ENCODE peak calls at places on chromosomes 16 and 17, in seven cellular contexts. G, X, E, K, S, V and M are unnamed samples.
A peak's percentile ranks its signal among the peaks of the same experiment; 100 is the strongest.

GRCh38 chr17:62807812-62808575 is at the start of gene MARCHF10:
- DNase-seq in S (peak; percentile 51), K (peak; percentile 49), G (no peak), E (peak; percentile 36), V (peak; percentile 13), X (peak; percentile 42), M (peak; percentile 88)

GRCh38 chr17:13153036-13153435 is 135.2 kb upstream of the ELAC2 start:
- DNase-seq in K (no peak), G (no peak), V (no peak), S (no peak), X (no peak), E (no peak), M (no peak)

GRCh38 chr17:2398655-2399571 is 1.9 kb downstream of the MNT start:
- DNase-seq in G (no peak), X (no peak), S (peak; percentile 25), V (peak; percentile 57), E (peak; percentile 61), K (peak; percentile 52), M (peak; percentile 88)

GRCh38 chr16:19389246-19389645 is 28.4 kb upstream of the TMC5 start:
- DNase-seq in X (no peak), G (no peak), V (no peak), E (peak; percentile 43), K (peak; percentile 27), S (peak; percentile 86), M (peak; percentile 74)

GRCh38 chr17:17793378-17794214 is 43.2 kb downstream of the SREBF1 start:
- DNase-seq in G (no peak), X (no peak), V (no peak), S (no peak), E (no peak), K (no peak), M (no peak)

GRCh38 chr17:3982113-3982512 is 17.9 kb upstream of the ATP2A3 start:
- DNase-seq in V (no peak), K (no peak), S (no peak), G (no peak), E (no peak), X (no peak), M (no peak)

GRCh38 chr17:40361925-40362695 is 2.4 kb downstream of the GJD3 start:
- DNase-seq in S (no peak), X (no peak), V (no peak), K (no peak), G (no peak), E (no peak), M (no peak)

GRCh38 chr17:72199256-72199655 is 78.4 kb downstream of the SOX9 start:
- DNase-seq in S (no peak), G (no peak), K (no peak), E (no peak), V (no peak), X (no peak), M (no peak)

GRCh38 chr17:78608122-78608803 is 31.1 kb upstream of the DNAH17 start:
- DNase-seq in G (no peak), V (no peak), S (no peak), E (no peak), K (no peak), X (no peak), M (no peak)

GRCh38 chr17:80938556-80938955 is 53.1 kb upstream of the CHMP6 start:
- DNase-seq in V (no peak), X (no peak), E (peak; percentile 49), K (no peak), S (no peak), G (no peak), M (no peak)

GRCh38 chr16:21626659-21627277 is 25.6 kb downstream of the IGSF6 start:
- DNase-seq in X (no peak), V (peak; percentile 8), S (no peak), G (peak; percentile 96), K (no peak), E (no peak), M (no peak)

GRCh38 chr16:86292171-86292775 is 218.1 kb upstream of the FOXF1 start:
- DNase-seq in K (no peak), X (no peak), E (no peak), S (no peak), G (no peak), V (no peak), M (no peak)

GRCh38 chr16:19210175-19210924 is 42.3 kb downstream of the SYT17 start:
- DNase-seq in K (no peak), G (no peak), V (no peak), E (no peak), S (peak; percentile 77), X (no peak), M (no peak)

GRCh38 chr16:79415983-79416641 is 184.4 kb downstream of the MAF start:
- DNase-seq in V (no peak), G (no peak), E (no peak), S (no peak), X (no peak), K (no peak), M (no peak)

GRCh38 chr16:383326-384020 is 1.7 kb upstream of the PGAP6 start:
- DNase-seq in E (peak; percentile 69), S (no peak), K (no peak), G (no peak), X (no peak), V (no peak), M (no peak)

GRCh38 chr16:83205896-83206295 is 579.1 kb downstream of the CDH13 start:
- DNase-seq in X (no peak), G (no peak), S (no peak), E (no peak), K (no peak), V (no peak), M (no peak)

GRCh38 chr17:48981927-48982539 is 13.6 kb upstream of the GIP start:
- DNase-seq in S (no peak), V (no peak), E (no peak), K (no peak), G (no peak), X (no peak), M (no peak)

GRCh38 chr17:62188713-62189112 is 123.6 kb upstream of the MED13 start:
- DNase-seq in K (no peak), X (no peak), E (no peak), S (no peak), V (no peak), G (no peak), M (peak; percentile 7)